ENCODE peak calls at places on chromosomes 6 and 20, in five cellular contexts. U is cardiac fibroblast, O is cardiac muscle cell, K is fibroblast of mammary gland, H is fibroblast of lung. D is an unnamed sample.

GRCh38 chr6:111784423-111784822 is 88.8 kb downstream of the FYN start:
- DNase-seq in U (peak; percentile 36), O (no peak), K (no peak), H (peak; percentile 18), D (no peak)

GRCh38 chr6:140025171-140025570 is 650.7 kb upstream of the CITED2 start:
- DNase-seq in U (no peak), O (no peak), K (no peak), H (no peak), D (no peak)

GRCh38 chr20:25529295-25529951 is 55.9 kb downstream of the NINL start:
- DNase-seq in U (no peak), O (no peak), K (no peak), H (no peak), D (no peak)

GRCh38 chr6:56741472-56741871 is 98.8 kb upstream of the DST start:
- DNase-seq in U (no peak), O (no peak), K (no peak), H (no peak), D (no peak)

GRCh38 chr20:479487-479886 is 17.2 kb upstream of the TBC1D20 start:
- DNase-seq in U (peak; percentile 56), O (no peak), K (peak; percentile 27), H (peak; percentile 56), D (no peak)

GRCh38 chr20:43767686-43768474 is 41.1 kb upstream of the GTSF1L start:
- DNase-seq in U (peak; percentile 42), O (no peak), K (peak; percentile 61), H (peak; percentile 33), D (no peak)

GRCh38 chr6:122712093-122712863 is 67.2 kb upstream of the FABP7 start:
- DNase-seq in U (peak; percentile 68), O (no peak), K (peak; percentile 75), H (peak; percentile 41), D (no peak)

GRCh38 chr20:60053125-60053812 is 95.0 kb downstream of the CDH26 start:
- DNase-seq in U (no peak), O (no peak), K (no peak), H (no peak), D (no peak)

GRCh38 chr6:4402477-4402976 is 267.2 kb upstream of the ECI2 start:
- DNase-seq in U (peak; percentile 92), O (peak; percentile 65), K (peak; percentile 88), H (peak; percentile 87), D (peak; percentile 26)

GRCh38 chr6:164108869-164109769 is 694.6 kb downstream of the QKI start:
- DNase-seq in U (peak; percentile 57), O (no peak), K (peak; percentile 34), H (peak; percentile 19), D (no peak)

GRCh38 chr6:39083111-39083702 is 31.8 kb downstream of the SAYSD1 start:
- DNase-seq in U (no peak), O (no peak), K (no peak), H (no peak), D (no peak)

GRCh38 chr6:30483677-30484279 is 5.5 kb upstream of the HLA-E start:
- DNase-seq in U (peak; percentile 88), O (peak; percentile 66), K (peak; percentile 79), H (peak; percentile 80), D (no peak)

GRCh38 chr20:54146672-54147071 is 27.1 kb downstream of the CYP24A1 start:
- DNase-seq in U (no peak), O (no peak), K (no peak), H (no peak), D (no peak)

GRCh38 chr6:144133225-144133821 is 17.0 kb upstream of the STX11 start:
- DNase-seq in U (no peak), O (no peak), K (no peak), H (no peak), D (no peak)

GRCh38 chr6:122400121-122400450 is 634 bp downstream of the HSF2 start:
- DNase-seq in U (peak; percentile 27), O (no peak), K (peak; percentile 14), H (peak; percentile 8), D (no peak)

GRCh38 chr20:46377532-46377931 is 28.9 kb downstream of the ELMO2 start:
- DNase-seq in U (no peak), O (no peak), K (no peak), H (no peak), D (no peak)

GRCh38 chr6:132888701-132889100 is 74.3 kb downstream of the RPS12 start:
- DNase-seq in U (no peak), O (no peak), K (peak; percentile 43), H (peak; percentile 58), D (no peak)

GRCh38 chr6:127434651-127435050 is 24.5 kb downstream of the KIAA0408 start:
- DNase-seq in U (no peak), O (no peak), K (no peak), H (no peak), D (no peak)

GRCh38 chr6:167572841-167573271 is 248.0 kb downstream of the TTLL2 start:
- DNase-seq in U (no peak), O (no peak), K (no peak), H (no peak), D (no peak)

GRCh38 chr20:48523191-48523757 is 304.5 kb downstream of the PREX1 start:
- DNase-seq in U (peak; percentile 55), O (peak; percentile 95), K (peak; percentile 44), H (peak; percentile 57), D (no peak)

GRCh38 chr6:2697291-2697690 is 53.4 kb downstream of the MYLK4 start:
- DNase-seq in U (no peak), O (no peak), K (no peak), H (no peak), D (no peak)

GRCh38 chr20:48723308-48724264 is 104.2 kb downstream of the PREX1 start:
- DNase-seq in U (peak; percentile 25), O (no peak), K (no peak), H (peak; percentile 80), D (no peak)

GRCh38 chr20:59032713-59033059 is 551 bp upstream of the ATP5F1E start:
- DNase-seq in U (no peak), O (no peak), K (peak; percentile 37), H (no peak), D (no peak)
- TF ChIP-seq CTCF in U (peak; percentile 30), O (peak; percentile 21), K (peak; percentile 3), H (no peak), D (peak; percentile 29)

GRCh38 chr6:135877666-135878065 is 26.2 kb downstream of the PDE7B start:
- DNase-seq in U (no peak), O (no peak), K (no peak), H (no peak), D (no peak)

GRCh38 chr6:135876048-135876447 is 24.5 kb downstream of the PDE7B start:
- DNase-seq in U (no peak), O (no peak), K (no peak), H (no peak), D (no peak)

GRCh38 chr6:135883045-135883444 is 31.5 kb downstream of the PDE7B start:
- DNase-seq in U (no peak), O (no peak), K (peak; percentile 29), H (peak; percentile 39), D (no peak)

GRCh38 chr6:135884136-135884535 is 32.6 kb downstream of the PDE7B start:
- DNase-seq in U (no peak), O (no peak), K (no peak), H (no peak), D (no peak)

GRCh38 chr6:135880066-135880972 is 28.8 kb downstream of the PDE7B start:
- DNase-seq in U (peak; percentile 79), O (no peak), K (peak; percentile 84), H (peak; percentile 79), D (peak; percentile 15)
- H3K4me3 ChIP-seq in U (peak overlapping the region; percentile 27), O (no peak overlapping the region), K (peak overlapping the region; percentile 14), H (peak overlapping the region; percentile 43), D (no peak overlapping the region)

DNA sequence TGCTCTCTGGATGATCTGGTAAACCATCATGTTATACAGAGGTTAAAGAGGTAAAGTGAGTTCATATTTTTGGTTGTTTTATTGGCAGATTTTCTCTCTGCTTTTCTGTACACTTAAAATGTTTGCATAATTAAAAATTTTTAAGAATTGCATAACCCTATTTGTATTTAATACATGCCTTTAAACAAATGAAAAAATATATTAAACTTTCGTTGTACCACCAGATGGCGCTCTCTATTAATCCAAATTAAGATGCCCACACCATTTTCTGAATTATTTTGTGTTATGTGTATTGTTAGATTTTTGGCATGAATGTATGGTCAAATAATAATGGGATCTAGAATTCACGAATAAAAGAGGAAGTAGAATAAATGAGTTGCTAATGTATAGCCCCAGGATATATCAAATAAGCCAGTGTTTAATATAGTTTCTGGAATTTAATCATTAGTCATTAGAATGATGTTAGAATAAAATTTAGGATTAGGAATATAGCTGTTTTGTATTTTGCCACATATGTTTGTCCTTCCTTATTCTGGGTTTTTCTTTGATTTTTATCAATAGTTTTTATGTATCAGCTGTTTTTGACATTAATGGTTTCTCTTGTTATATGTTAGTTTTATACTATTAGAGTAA is 38.9 kb downstream of the SMAP1 start:
- DNase-seq in U (peak; percentile 75), O (peak; percentile 42), K (peak; percentile 62), H (peak; percentile 77), D (peak; percentile 5)
- TF ChIP-seq CTCF in U (peak; percentile 33), O (peak; percentile 43), K (peak; percentile 44), H (no peak), D (peak; percentile 40)

GRCh38 chr20:9514072-9514460 is 324 bp upstream of the LAMP5 start:
- DNase-seq in U (no peak), O (no peak), K (no peak), H (no peak), D (no peak)

GRCh38 chr20:9514461-9515210 is at the start of gene LAMP5:
- DNase-seq in U (no peak), O (peak; percentile 89), K (peak; percentile 19), H (peak; percentile 32), D (no peak)

GRCh38 chr20:9515761-9516657 is 1.6 kb downstream of the LAMP5 start:
- DNase-seq in U (no peak), O (peak; percentile 23), K (peak; percentile 17), H (no peak), D (no peak)

GRCh38 chr20:9516658-9516987 is 2.2 kb downstream of the LAMP5 start:
- DNase-seq in U (no peak), O (no peak), K (no peak), H (no peak), D (no peak)

GRCh38 chr20:9515211-9515580 is 806 bp downstream of the LAMP5 start:
- DNase-seq in U (no peak), O (no peak), K (no peak), H (no peak), D (no peak)
- H3K4me3 ChIP-seq in U (no peak overlapping the region), O (peak overlapping the region; percentile 27), K (no peak overlapping the region), H (no peak overlapping the region), D (no peak overlapping the region)

GRCh38 chr6:117840541-117840983 is 66.5 kb upstream of the SLC35F1 start:
- DNase-seq in U (peak; percentile 66), O (peak; percentile 70), K (peak; percentile 55), H (peak; percentile 45), D (no peak)
- TF ChIP-seq CTCF in U (peak; percentile 30), O (peak; percentile 27), K (peak; percentile 30), H (no peak), D (peak; percentile 34)

GRCh38 chr20:5118220-5119142 is 1.3 kb downstream of the PCNA start:
- DNase-seq in U (no peak), O (no peak), K (no peak), H (no peak), D (no peak)

GRCh38 chr20:5114403-5114802 is 5.4 kb downstream of the PCNA start:
- DNase-seq in U (no peak), O (no peak), K (no peak), H (no peak), D (no peak)

GRCh38 chr20:5119143-5119434 is 669 bp downstream of the PCNA start:
- DNase-seq in U (no peak), O (no peak), K (no peak), H (no peak), D (no peak)

GRCh38 chr20:5119435-5120188 is at the start of gene PCNA:
- DNase-seq in U (peak; percentile 96), O (peak; percentile 97), K (peak; percentile 94), H (peak; percentile 96), D (peak; percentile 88)

GRCh38 chr20:5116875-5117274 is 2.9 kb downstream of the PCNA start:
- DNase-seq in U (no peak), O (no peak), K (no peak), H (no peak), D (no peak)
- H3K4me3 ChIP-seq in U (no peak overlapping the region), O (no peak overlapping the region), K (no peak overlapping the region), H (peak overlapping the region; percentile 85), D (no peak overlapping the region)

D was measured in BJ.